ENCODE peak calls at places on chromosome 20, in ten cellular contexts. G is tibial nerve, I is psoas muscle, S is stomach, R is GM23338, J is thoracic aorta, E is cardiac muscle cell, K is A549, Z is neuronal stem cell, X is GM23248. L is an unnamed sample.

GRCh38 chr20:18504479-18505060 is 3.2 kb upstream of the SEC23B start:
- DNase-seq in G (no peak), J (peak; percentile 5), Z (no peak), I (peak; percentile 50), X (peak; percentile 56), K (no peak), E (no peak), R (peak; percentile 24), S (no peak), L (no peak)

GRCh38 chr20:31704225-31705119 is 18.2 kb downstream of the BCL2L1 start:
- DNase-seq in E (no peak), Z (no peak), S (peak; percentile 80), R (peak; percentile 67), G (no peak), X (peak; percentile 42), I (no peak), J (no peak), K (peak; percentile 75), L (no peak)

GRCh38 chr20:35901678-35902544 is 52.4 kb downstream of the SCAND1 start:
- DNase-seq in I (no peak), X (peak; percentile 91), J (no peak), K (peak; percentile 80), R (no peak), E (peak; percentile 40), Z (no peak), G (no peak), S (no peak), L (no peak)

GRCh38 chr20:58228484-58229197 is at the start of gene ANKRD60:
- DNase-seq in I (no peak), Z (peak; percentile 54), R (peak; percentile 83), J (no peak), X (peak; percentile 59), K (no peak), E (peak; percentile 61), S (no peak), G (no peak), L (no peak)

GRCh38 chr20:32017711-32018251 is 7.5 kb downstream of the CCM2L start:
- DNase-seq in K (peak; percentile 46), X (no peak), I (no peak), E (peak; percentile 55), S (peak; percentile 72), G (no peak), Z (peak; percentile 35), J (no peak), R (peak; percentile 100), L (no peak)

GRCh38 chr20:15205719-15206118 is 868.3 kb upstream of the FLRT3 start:
- DNase-seq in G (no peak), X (peak; percentile 52), E (no peak), K (no peak), S (no peak), J (no peak), R (no peak), I (no peak), Z (no peak), L (no peak)

GRCh38 chr20:17873410-17874270 is 95.0 kb downstream of the SNX5 start:
- DNase-seq in Z (no peak), K (peak; percentile 33), E (peak; percentile 47), J (peak; percentile 65), I (peak; percentile 89), S (peak; percentile 94), G (peak; percentile 94), X (peak; percentile 98), R (peak; percentile 47), L (no peak)

GRCh38 chr20:8361008-8361652 is 229.1 kb downstream of the PLCB1 start:
- DNase-seq in Z (no peak), J (no peak), X (peak; percentile 69), G (no peak), E (no peak), K (no peak), S (no peak), R (no peak), I (no peak), L (no peak)

GRCh38 chr20:29876911-29877285 is 1380.6 kb upstream of the DEFB115 start:
- DNase-seq in R (no peak), X (no peak), I (no peak), J (no peak), S (no peak), Z (no peak), G (no peak), E (no peak), K (no peak), L (no peak)

GRCh38 chr20:62524486-62524885 is 48.7 kb upstream of the GATA5 start:
- DNase-seq in Z (no peak), X (peak; percentile 12), J (no peak), S (no peak), R (peak; percentile 57), K (no peak), E (peak; percentile 31), I (no peak), G (no peak), L (no peak)

GRCh38 chr20:58235010-58235409 is 6.6 kb upstream of the ANKRD60 start:
- DNase-seq in J (no peak), X (no peak), K (no peak), S (no peak), I (no peak), E (no peak), Z (no peak), G (no peak), R (no peak), L (no peak)

GRCh38 chr20:25584905-25585704 is at the start of gene NINL:
- DNase-seq in Z (peak; percentile 78), J (no peak), R (peak; percentile 72), E (peak; percentile 91), G (no peak), X (peak; percentile 81), I (peak; percentile 65), S (peak; percentile 63), K (peak; percentile 83), L (no peak)

GRCh38 chr20:51860015-51860882 is 57.9 kb upstream of the SALL4 start:
- DNase-seq in K (no peak), J (no peak), G (no peak), E (no peak), R (no peak), S (no peak), X (peak; percentile 82), Z (no peak), I (no peak), L (no peak)

GRCh38 chr20:38872036-38872435 is 54.2 kb upstream of the FAM83D start:
- DNase-seq in I (no peak), J (no peak), R (no peak), Z (no peak), G (no peak), X (no peak), K (no peak), S (no peak), E (no peak), L (no peak)
- H3K4me1 ChIP-seq in I (no peaks in the 10 kb centered on the region), J (no peaks in the 10 kb centered on the region), R (peaks cover 21% of the 10 kb centered on the region), Z (peaks cover 4% of the 10 kb centered on the region), G (no peaks in the 10 kb centered on the region), X (no peaks in the 10 kb centered on the region), K (peaks cover 32% of the 10 kb centered on the region), S (peaks cover 27% of the 10 kb centered on the region), E (no peaks in the 10 kb centered on the region), L (no peaks in the 10 kb centered on the region)

GRCh38 chr20:41050361-41051019 is 21.9 kb downstream of the TOP1 start:
- DNase-seq in E (peak; percentile 60), Z (no peak), K (no peak), R (no peak), I (no peak), J (no peak), S (no peak), X (peak; percentile 59), G (no peak), L (no peak)
- H3K4me1 ChIP-seq in E (peaks cover 70% of the 10 kb centered on the region), Z (peaks cover 11% of the 10 kb centered on the region), K (peaks cover 85% of the 10 kb centered on the region), R (peaks cover 84% of the 10 kb centered on the region), I (peaks cover 96% of the 10 kb centered on the region), J (peaks cover 91% of the 10 kb centered on the region), S (peaks cover 70% of the 10 kb centered on the region), X (peaks cover 70% of the 10 kb centered on the region), G (peaks cover 67% of the 10 kb centered on the region), L (peaks cover 52% of the 10 kb centered on the region)

GRCh38 chr20:48288930-48289507 is 503.7 kb upstream of the SULF2 start:
- DNase-seq in X (no peak), G (no peak), S (no peak), K (no peak), R (no peak), Z (no peak), I (no peak), E (no peak), J (no peak), L (no peak)
- H3K4me1 ChIP-seq in X (peaks cover 18% of the 10 kb centered on the region), G (no peaks in the 10 kb centered on the region), S (peaks cover 12% of the 10 kb centered on the region), K (peaks cover 52% of the 10 kb centered on the region), R (peaks cover 49% of the 10 kb centered on the region), Z (peaks cover 17% of the 10 kb centered on the region), I (peaks cover 6% of the 10 kb centered on the region), E (peaks cover 3% of the 10 kb centered on the region), J (peaks cover 34% of the 10 kb centered on the region), L (peaks cover 33% of the 10 kb centered on the region)

GRCh38 chr20:47546184-47547033 is 44.7 kb downstream of the NCOA3 start:
- DNase-seq in I (no peak), J (no peak), X (peak; percentile 79), E (no peak), K (no peak), S (no peak), R (peak; percentile 49), Z (no peak), G (no peak), L (no peak)
- H3K4me1 ChIP-seq in I (peaks cover 29% of the 10 kb centered on the region), J (peaks cover 46% of the 10 kb centered on the region), X (peaks cover 47% of the 10 kb centered on the region), E (peaks cover 7% of the 10 kb centered on the region), K (peaks cover 56% of the 10 kb centered on the region), S (peaks cover 3% of the 10 kb centered on the region), R (peaks cover 29% of the 10 kb centered on the region), Z (peaks cover 4% of the 10 kb centered on the region), G (peaks cover 5% of the 10 kb centered on the region), L (peaks cover 45% of the 10 kb centered on the region)

L was measured in esophagus squamous epithelium.